ENCODE peak calls at places on chromosomes 16 and 17, in nine cellular contexts. X is ascending aorta; Q is keratinocyte; K is CD8-positive, alpha-beta T cell; P is CD8-positive, alpha-beta memory T cell; J is SJCRH30; I is heart left ventricle; M is body of pancreas; A is colonic mucosa. R is an unnamed sample.
A peak's percentile ranks its signal among the peaks of the same experiment; 100 is the strongest.

GRCh38 chr17:35871415-35871814 is 2.7 kb upstream of the HEATR9 start:
- DNase-seq in X (no peak), Q (no peak), K (peak; percentile 41), P (peak; percentile 41), J (no peak), I (no peak), M (no peak), A (no peak), R (no peak)

GRCh38 chr16:66304151-66304550 is 62.3 kb upstream of the CDH5 start:
- DNase-seq in X (no peak), Q (no peak), K (peak; percentile 0), P (no peak), J (no peak), I (no peak), M (no peak), A (no peak), R (no peak)

GRCh38 chr16:87043273-87044030 is 273.7 kb downstream of the C16orf95 start:
- DNase-seq in X (no peak), Q (no peak), K (no peak), P (no peak), J (no peak), I (no peak), M (peak; percentile 39), A (no peak), R (no peak)

GRCh38 chr16:86626966-86627365 is 48.6 kb downstream of the FOXL1 start:
- DNase-seq in X (no peak), Q (no peak), K (no peak), P (no peak), J (no peak), I (no peak), M (no peak), A (no peak), R (no peak)

GRCh38 chr16:1414532-1415265 is at the start of gene UNKL:
- DNase-seq in X (no peak), Q (no peak), K (peak; percentile 87), P (peak; percentile 73), J (peak; percentile 77), I (peak; percentile 83), M (peak; percentile 84), A (peak; percentile 81), R (peak; percentile 71)

GRCh38 chr17:40560592-40561293 is 4.5 kb downstream of the CCR7 start:
- DNase-seq in X (no peak), Q (no peak), K (peak; percentile 77), P (peak; percentile 80), J (no peak), I (no peak), M (peak; percentile 14), A (peak; percentile 22), R (no peak)

GRCh38 chr17:49193513-49194296 is 16.7 kb downstream of the GNGT2 start:
- DNase-seq in X (no peak), Q (peak; percentile 65), K (no peak), P (no peak), J (no peak), I (peak; percentile 54), M (peak; percentile 37), A (peak; percentile 74), R (peak; percentile 40)

GRCh38 chr16:56848056-56848936 is 16.7 kb upstream of the SLC12A3 start:
- DNase-seq in X (no peak), Q (no peak), K (no peak), P (no peak), J (no peak), I (no peak), M (peak; percentile 49), A (no peak), R (peak; percentile 98)

GRCh38 chr16:81814751-81815428 is 35.8 kb downstream of the PLCG2 start:
- DNase-seq in X (no peak), Q (no peak), K (no peak), P (no peak), J (no peak), I (no peak), M (no peak), A (no peak), R (no peak)

GRCh38 chr17:45127583-45128300 is 4.6 kb downstream of the PLCD3 start:
- DNase-seq in X (no peak), Q (no peak), K (no peak), P (no peak), J (peak; percentile 51), I (peak; percentile 64), M (peak; percentile 74), A (peak; percentile 93), R (peak; percentile 79)

GRCh38 chr17:38674013-38674748 is 576 bp downstream of the EPOP start:
- DNase-seq in X (no peak), Q (no peak), K (peak; percentile 20), P (peak; percentile 22), J (no peak), I (peak; percentile 37), M (peak; percentile 28), A (no peak), R (no peak)

GRCh38 chr17:32264140-32264799 is 1.4 kb upstream of the RHBDL3 start:
- DNase-seq in X (no peak), Q (no peak), K (no peak), P (no peak), J (no peak), I (no peak), M (no peak), A (no peak), R (no peak)

GRCh38 chr17:54256530-54256929 is 433.8 kb downstream of the KIF2B start:
- DNase-seq in X (no peak), Q (no peak), K (no peak), P (no peak), J (no peak), I (no peak), M (no peak), A (no peak), R (no peak)

DNA sequence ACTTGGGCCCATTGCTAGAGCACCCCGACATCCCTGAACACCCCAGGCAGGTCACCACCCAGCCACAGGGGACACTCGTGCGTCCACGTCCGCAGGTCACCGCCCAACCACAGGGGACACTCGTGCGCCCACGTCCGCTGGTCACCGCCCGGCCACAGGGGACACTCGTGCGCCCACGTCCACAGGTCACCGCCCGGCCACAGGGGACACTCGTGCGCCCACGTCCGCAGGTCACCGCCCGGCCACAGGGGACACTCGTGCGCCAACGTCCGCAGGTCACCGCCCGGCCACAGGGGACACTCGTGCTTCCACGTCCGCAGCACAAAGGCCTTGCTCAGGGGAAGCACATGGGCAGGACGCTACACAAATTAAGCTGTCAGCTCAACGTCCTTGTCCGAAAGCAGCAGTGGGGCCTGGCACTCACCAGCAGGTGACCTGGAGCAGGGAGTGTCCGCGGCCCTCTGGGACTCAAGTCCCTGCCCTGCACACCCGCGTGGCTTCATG is 17.7 kb downstream of the GALNS start:
- DNase-seq in X (no peak), Q (no peak), K (no peak), P (no peak), J (no peak), I (no peak), M (no peak), A (no peak), R (no peak)
- H3K4me3 ChIP-seq in X (no peak overlapping the region), Q (no peak overlapping the region), K (no peak overlapping the region), P (no peak overlapping the region), J (no peak overlapping the region), I (no peak overlapping the region), M (no peak overlapping the region), A (no peak overlapping the region), R (no peak overlapping the region)

GRCh38 chr17:43906951-43907424 is 348 bp downstream of the MPP2 start:
- DNase-seq in X (no peak), Q (no peak), K (peak; percentile 35), P (peak; percentile 21), J (no peak), I (no peak), M (no peak), A (no peak), R (no peak)
- H3K27me3 ChIP-seq in X (no peaks in the 10 kb centered on the region), Q (peaks cover 62% of the 10 kb centered on the region), K (no peaks in the 10 kb centered on the region), P (peaks cover 14% of the 10 kb centered on the region), J (peaks cover 9% of the 10 kb centered on the region), I (no peaks in the 10 kb centered on the region), M (no peaks in the 10 kb centered on the region), A (peaks cover 44% of the 10 kb centered on the region), R (peaks cover 19% of the 10 kb centered on the region)

DNA sequence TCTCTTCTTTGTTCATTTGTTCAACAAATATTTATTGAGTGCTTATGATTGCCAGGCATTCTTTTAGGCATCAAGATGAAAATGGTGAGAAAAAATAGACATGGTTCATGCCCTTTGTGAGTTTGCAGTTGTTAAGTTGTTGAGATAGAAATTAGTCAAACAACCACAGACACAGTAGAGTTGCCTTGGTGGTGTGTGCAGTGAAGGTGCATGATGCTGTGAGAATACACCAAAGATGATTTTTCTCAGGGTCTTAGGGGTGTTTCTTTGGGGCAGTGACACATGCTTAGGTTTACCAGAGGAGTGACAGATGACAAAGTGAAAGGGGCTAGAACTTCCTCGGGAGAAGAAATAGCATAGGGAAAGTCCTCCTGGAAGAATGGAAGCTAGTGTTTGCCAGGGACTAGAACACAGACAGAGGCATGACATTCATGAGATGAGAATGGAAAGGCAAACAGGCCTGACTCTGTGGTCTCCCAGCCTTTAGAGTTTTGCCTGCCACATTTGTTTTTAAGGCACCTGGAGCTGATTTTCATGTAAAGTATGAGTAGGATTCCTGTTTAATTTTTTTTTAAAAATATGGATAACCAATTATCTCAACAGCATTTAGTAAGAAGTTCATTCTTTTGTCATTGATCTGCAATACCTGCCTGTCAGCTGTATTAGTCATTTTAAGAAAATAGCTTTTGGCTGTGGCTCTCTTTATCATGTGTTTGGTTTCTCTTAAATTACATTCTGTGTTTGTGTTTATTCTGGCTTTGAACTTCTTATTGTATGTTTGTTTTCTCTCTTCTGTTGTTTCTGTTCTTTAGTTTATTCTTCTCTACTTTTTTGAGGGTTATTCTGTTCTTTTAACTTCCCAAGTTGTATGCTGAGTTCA is 36.6 kb downstream of the CYLD start:
- DNase-seq in X (no peak), Q (no peak), K (no peak), P (no peak), J (no peak), I (no peak), M (no peak), A (no peak), R (no peak)
- H3K36me3 ChIP-seq in X (peaks cover 48% of the 10 kb centered on the region), Q (peaks cover 3% of the 10 kb centered on the region), K (peaks cover 38% of the 10 kb centered on the region), P (peaks cover 50% of the 10 kb centered on the region), J (no peaks in the 10 kb centered on the region), I (peaks cover 86% of the 10 kb centered on the region), M (peaks cover 6% of the 10 kb centered on the region), A (no peaks in the 10 kb centered on the region), R (no peaks in the 10 kb centered on the region)

DNA sequence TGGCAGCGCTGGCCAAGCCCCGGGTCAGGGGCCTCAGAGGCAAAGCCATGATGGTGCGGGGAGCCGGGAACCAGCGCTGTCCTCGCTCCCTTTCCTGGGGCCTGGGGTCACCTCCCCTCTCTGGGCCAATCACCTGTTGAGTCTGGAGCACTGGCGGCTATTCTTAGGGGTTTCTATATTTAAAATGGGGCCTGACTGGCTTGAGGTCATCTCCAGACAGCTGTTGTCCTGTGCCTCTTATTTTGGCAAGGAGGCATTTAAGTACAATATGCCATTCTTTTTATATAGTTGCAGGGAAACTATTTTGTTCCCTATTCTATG is at the start of gene COX6A2:
- DNase-seq in X (no peak), Q (no peak), K (no peak), P (no peak), J (peak; percentile 36), I (peak; percentile 74), M (no peak), A (no peak), R (no peak)
- H3K4me3 ChIP-seq in X (peak within 1 kb of the TSS; percentile 66), Q (peak within 1 kb of the TSS; percentile 16), K (no peak within 1 kb of the TSS), P (no peak within 1 kb of the TSS), J (no peak within 1 kb of the TSS), I (peak within 1 kb of the TSS; percentile 35), M (no peak within 1 kb of the TSS), A (peak within 1 kb of the TSS; percentile 27), R (peak within 1 kb of the TSS; percentile 30)

GRCh38 chr16:79599837-79600635 is 501 bp downstream of the MAF start:
- DNase-seq in X (no peak), Q (no peak), K (peak; percentile 29), P (no peak), J (peak; percentile 55), I (peak; percentile 71), M (peak; percentile 42), A (peak; percentile 32), R (peak; percentile 35)
- H3K27me3 ChIP-seq in X (no peaks in the 10 kb centered on the region), Q (no peaks in the 10 kb centered on the region), K (peaks cover 13% of the 10 kb centered on the region), P (no peaks in the 10 kb centered on the region), J (no peaks in the 10 kb centered on the region), I (no peaks in the 10 kb centered on the region), M (no peaks in the 10 kb centered on the region), A (peaks cover 4% of the 10 kb centered on the region), R (peaks cover 23% of the 10 kb centered on the region)